ENCODE peak calls at places on chromosomes 3 and 15, in ten cellular contexts. B is mucosa of descending colon, R is cardiac muscle cell, M is HL-60, L is BJ, A is GM10248, O is fibroblast of lung, V is endodermal cell, S is choroid plexus epithelial cell, K is AG04449. G is an unnamed sample.

GRCh38 chr15:59401810-59402569 is 29.3 kb upstream of the MYO1E start:
- DNase-seq in B (no peak), R (no peak), M (no peak), L (no peak), A (no peak), O (no peak), V (no peak), S (no peak), K (no peak), G (no peak)

GRCh38 chr3:167978071-167978470 is 117.7 kb downstream of the GOLIM4 start:
- DNase-seq in B (peak), R (peak), M (no peak), L (no peak), A (no peak), O (no peak), V (no peak), S (no peak), K (no peak), G (no peak)

GRCh38 chr3:133531981-133532380 is 41.5 kb upstream of the CDV3 start:
- DNase-seq in B (no peak), R (peak), M (no peak), L (no peak), A (no peak), O (peak), V (no peak), S (peak), K (peak), G (no peak)

GRCh38 chr3:173395412-173396181 is 1.9 kb upstream of the NLGN1 start:
- DNase-seq in B (peak), R (peak), M (peak), L (peak), A (peak), O (peak), V (peak), S (peak), K (peak), G (peak)

GRCh38 chr3:10321630-10322354 is 880 bp upstream of the SEC13 start:
- DNase-seq in B (no peak), R (no peak), M (no peak), L (no peak), A (no peak), O (no peak), V (no peak), S (no peak), K (no peak), G (no peak)

GRCh38 chr3:10336761-10337160 is 15.8 kb upstream of the SEC13 start:
- DNase-seq in B (no peak), R (no peak), M (no peak), L (no peak), A (no peak), O (no peak), V (no peak), S (no peak), K (no peak), G (no peak)

GRCh38 chr15:101554115-101554915 is 64.8 kb upstream of the PCSK6 start:
- DNase-seq in B (no peak), R (no peak), M (no peak), L (no peak), A (no peak), O (no peak), V (peak), S (peak), K (no peak), G (no peak)

GRCh38 chr3:104977719-104978118 is 389.0 kb upstream of the ALCAM start:
- DNase-seq in B (no peak), R (no peak), M (no peak), L (no peak), A (no peak), O (no peak), V (no peak), S (no peak), K (no peak), G (no peak)

GRCh38 chr3:191484461-191484860 is 23.5 kb downstream of the PYDC2 start:
- DNase-seq in B (no peak), R (no peak), M (no peak), L (no peak), A (no peak), O (no peak), V (no peak), S (no peak), K (no peak), G (no peak)

GRCh38 chr3:52099006-52099405 is 42.6 kb upstream of the DUSP7 start:
- DNase-seq in B (peak), R (no peak), M (no peak), L (no peak), A (no peak), O (no peak), V (no peak), S (no peak), K (no peak), G (no peak)

GRCh38 chr3:64340636-64341240 is 115.5 kb upstream of the PRICKLE2 start:
- DNase-seq in B (no peak), R (peak), M (no peak), L (no peak), A (no peak), O (peak), V (peak), S (peak), K (peak), G (no peak)

GRCh38 chr3:122941233-122942206 is 86.0 kb downstream of the SEMA5B start:
- DNase-seq in B (no peak), R (no peak), M (peak), L (no peak), A (no peak), O (no peak), V (no peak), S (peak), K (no peak), G (no peak)

GRCh38 chr15:85443593-85444328 is 63.4 kb downstream of the AKAP13 start:
- DNase-seq in B (no peak), R (peak), M (no peak), L (no peak), A (no peak), O (peak), V (peak), S (peak), K (no peak), G (no peak)

GRCh38 chr3:9883676-9884554 is 3.9 kb upstream of the CIDEC start:
- DNase-seq in B (no peak), R (peak), M (no peak), L (peak), A (no peak), O (peak), V (no peak), S (peak), K (no peak), G (no peak)

GRCh38 chr15:79179108-79179561 is 88.6 kb upstream of the RASGRF1 start:
- DNase-seq in B (no peak), R (peak), M (no peak), L (no peak), A (no peak), O (peak), V (peak), S (peak), K (no peak), G (no peak)

GRCh38 chr3:40523781-40524180 is 979 bp upstream of the ZNF621 start:
- DNase-seq in B (no peak), R (no peak), M (no peak), L (no peak), A (no peak), O (no peak), V (no peak), S (no peak), K (no peak), G (no peak)

GRCh38 chr15:41870689-41871081 is 23.2 kb downstream of the SPTBN5 start:
- DNase-seq in B (no peak), R (peak), M (no peak), L (no peak), A (no peak), O (peak), V (no peak), S (peak), K (no peak), G (no peak)

GRCh38 chr3:133832802-133833144 is 27.2 kb downstream of the SRPRB start:
- DNase-seq in B (no peak), R (no peak), M (no peak), L (no peak), A (no peak), O (no peak), V (no peak), S (no peak), K (no peak), G (no peak)

GRCh38 chr15:43974852-43975251 is 148.1 kb downstream of the WDR76 start:
- DNase-seq in B (no peak), R (no peak), M (no peak), L (no peak), A (peak), O (no peak), V (no peak), S (no peak), K (no peak), G (no peak)

GRCh38 chr15:29840054-29840453 is 17.8 kb upstream of the TJP1 start:
- DNase-seq in B (no peak), R (no peak), M (no peak), L (no peak), A (no peak), O (no peak), V (no peak), S (no peak), K (no peak), G (no peak)

GRCh38 chr3:141486416-141486734 is 452 bp upstream of the RASA2 start:
- DNase-seq in B (no peak), R (no peak), M (no peak), L (peak), A (no peak), O (no peak), V (no peak), S (no peak), K (no peak), G (no peak)

GRCh38 chr3:15556512-15556911 is 35.0 kb upstream of the COLQ start:
- DNase-seq in B (no peak), R (no peak), M (no peak), L (no peak), A (peak), O (no peak), V (no peak), S (no peak), K (no peak), G (no peak)

GRCh38 chr3:15562560-15562959 is 38.8 kb downstream of the HACL1 start:
- DNase-seq in B (no peak), R (no peak), M (no peak), L (no peak), A (no peak), O (no peak), V (no peak), S (no peak), K (no peak), G (no peak)

GRCh38 chr3:15558581-15558980 is 37.1 kb upstream of the COLQ start:
- DNase-seq in B (no peak), R (no peak), M (no peak), L (no peak), A (no peak), O (no peak), V (no peak), S (no peak), K (no peak), G (no peak)

GRCh38 chr3:15553749-15554148 is 32.2 kb upstream of the COLQ start:
- DNase-seq in B (no peak), R (no peak), M (no peak), L (no peak), A (no peak), O (no peak), V (no peak), S (no peak), K (no peak), G (no peak)

GRCh38 chr3:15557511-15557946 is 36.0 kb upstream of the COLQ start:
- DNase-seq in B (peak), R (peak), M (peak), L (peak), A (peak), O (peak), V (peak), S (peak), K (peak), G (peak)
- TF ChIP-seq CTCF in B (peak), R (peak), M (peak), L (peak), A (peak), O (peak), V (peak), S (peak), K (peak), G (peak)

DNA sequence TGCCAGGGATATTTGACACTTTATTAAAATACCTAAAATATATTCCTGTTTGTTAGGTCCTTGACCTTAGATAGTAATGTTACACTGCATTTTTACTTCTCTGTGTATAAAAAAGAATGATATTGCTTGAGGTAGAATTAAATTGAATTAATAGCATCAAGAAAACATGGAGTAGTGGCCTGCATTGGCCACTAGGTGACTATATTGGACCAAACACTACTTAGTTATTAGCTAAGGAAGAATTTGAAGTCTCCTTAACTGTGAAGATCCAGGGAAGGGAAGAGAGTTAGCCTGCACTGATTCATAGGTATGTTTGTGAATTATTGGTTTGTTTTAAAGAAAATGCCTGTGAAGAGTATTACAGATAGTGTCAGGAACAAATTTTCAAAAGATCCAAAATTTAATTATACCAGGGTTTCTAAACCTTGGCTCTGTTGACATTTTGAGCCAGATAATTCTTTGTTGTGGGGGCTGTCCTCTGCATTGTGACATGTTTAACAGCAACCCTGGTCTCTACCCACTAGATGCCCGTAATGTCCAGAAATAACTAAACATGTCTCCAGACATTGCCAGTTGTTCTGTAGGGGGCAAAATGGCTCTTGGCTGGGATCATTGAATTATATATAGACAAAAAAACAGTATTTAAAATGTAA is 103.6 kb upstream of the THSD4 start:
- DNase-seq in B (no peak), R (peak), M (no peak), L (peak), A (no peak), O (peak), V (peak), S (peak), K (peak), G (no peak)
- TF ChIP-seq CTCF in B (no peak), R (peak), M (peak), L (peak), A (peak), O (peak), V (peak), S (peak), K (peak), G (peak)

DNA sequence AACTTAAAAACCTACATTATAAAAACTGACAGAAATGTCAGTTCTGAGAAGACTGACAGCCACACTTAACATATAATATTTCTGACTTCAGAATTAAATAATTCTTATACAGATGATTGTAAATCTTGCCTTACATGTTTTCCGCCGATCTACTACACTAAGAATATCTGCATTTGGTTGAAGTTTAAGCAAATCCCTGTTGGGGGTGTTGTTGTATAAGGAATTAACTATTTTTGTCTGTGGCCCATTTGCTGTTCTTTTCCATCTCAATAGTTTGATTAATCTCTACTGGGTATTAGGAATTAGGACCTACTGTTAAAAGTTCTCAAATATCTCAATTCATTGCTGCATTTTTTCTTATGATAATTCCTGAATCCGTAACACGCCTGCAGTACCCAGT is 838.3 kb upstream of the ROBO1 start:
- DNase-seq in B (no peak), R (no peak), M (no peak), L (no peak), A (no peak), O (no peak), V (no peak), S (peak), K (no peak), G (no peak)
- TF ChIP-seq CTCF in B (no peak), R (no peak), M (no peak), L (no peak), A (no peak), O (no peak), V (peak), S (no peak), K (no peak), G (peak)

GRCh38 chr3:155382396-155383042 is 89.0 kb upstream of the STRIT1 start:
- DNase-seq in B (peak), R (peak), M (peak), L (no peak), A (peak), O (peak), V (peak), S (peak), K (no peak), G (peak)
- TF ChIP-seq CTCF in B (no peak), R (peak), M (peak), L (peak), A (peak), O (peak), V (peak), S (peak), K (peak), G (peak)

GRCh38 chr15:73695773-73696640 is 11.8 kb downstream of the CD276 start:
- DNase-seq in B (no peak), R (no peak), M (no peak), L (no peak), A (no peak), O (no peak), V (no peak), S (no peak), K (no peak), G (no peak)

GRCh38 chr15:73694419-73694818 is 10.2 kb downstream of the CD276 start:
- DNase-seq in B (no peak), R (no peak), M (no peak), L (no peak), A (no peak), O (peak), V (no peak), S (peak), K (no peak), G (no peak)

GRCh38 chr15:73688455-73688854 is 4.3 kb downstream of the CD276 start:
- DNase-seq in B (no peak), R (peak), M (no peak), L (no peak), A (no peak), O (no peak), V (peak), S (peak), K (no peak), G (no peak)

GRCh38 chr15:73686781-73687256 is 2.6 kb downstream of the CD276 start:
- DNase-seq in B (no peak), R (peak), M (no peak), L (no peak), A (no peak), O (peak), V (peak), S (peak), K (no peak), G (no peak)

DNA sequence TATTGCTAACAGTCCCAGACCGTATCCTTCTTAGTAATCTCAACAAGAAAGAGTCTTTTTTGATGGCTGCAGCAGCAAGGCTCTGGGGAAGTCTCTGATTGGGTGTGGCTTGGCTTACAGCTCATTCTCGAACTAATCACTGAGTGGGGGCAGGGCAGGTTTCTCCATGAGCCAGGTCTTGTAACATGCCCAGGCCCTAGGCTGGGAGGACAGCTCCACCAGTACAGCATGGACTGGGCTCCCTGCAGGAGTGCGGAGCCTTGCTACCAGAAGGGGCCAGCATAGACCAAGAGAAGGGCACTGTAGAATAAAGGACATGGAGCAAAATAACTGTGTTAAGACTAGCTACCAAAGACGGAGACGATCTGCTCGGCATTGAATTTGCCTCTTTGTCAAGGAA is 7.2 kb downstream of the CD276 start:
- DNase-seq in B (no peak), R (peak), M (no peak), L (no peak), A (no peak), O (peak), V (peak), S (peak), K (no peak), G (no peak)
- TF ChIP-seq CTCF in B (no peak), R (peak), M (no peak), L (no peak), A (no peak), O (peak), V (peak), S (peak), K (no peak), G (no peak)

GRCh38 chr3:14988988-14989394 is 41.6 kb downstream of the NR2C2 start:
- DNase-seq in B (no peak), R (no peak), M (peak), L (no peak), A (peak), O (no peak), V (peak), S (no peak), K (no peak), G (no peak)
- TF ChIP-seq CTCF in B (no peak), R (no peak), M (no peak), L (no peak), A (peak), O (no peak), V (peak), S (no peak), K (no peak), G (no peak)

GRCh38 chr3:164194842-164195241 is 883.5 kb downstream of the SI start:
- DNase-seq in B (no peak), R (no peak), M (no peak), L (no peak), A (no peak), O (no peak), V (no peak), S (no peak), K (no peak), G (no peak)
- TF ChIP-seq CTCF in B (no peak), R (no peak), M (no peak), L (no peak), A (no peak), O (no peak), V (peak), S (no peak), K (no peak), G (no peak)

GRCh38 chr15:88752956-88753355 is 50.3 kb upstream of the ACAN start:
- DNase-seq in B (no peak), R (no peak), M (no peak), L (no peak), A (no peak), O (no peak), V (no peak), S (no peak), K (no peak), G (no peak)
- TF ChIP-seq CTCF in B (no peak), R (no peak), M (no peak), L (no peak), A (no peak), O (no peak), V (no peak), S (no peak), K (no peak), G (no peak)

DNA sequence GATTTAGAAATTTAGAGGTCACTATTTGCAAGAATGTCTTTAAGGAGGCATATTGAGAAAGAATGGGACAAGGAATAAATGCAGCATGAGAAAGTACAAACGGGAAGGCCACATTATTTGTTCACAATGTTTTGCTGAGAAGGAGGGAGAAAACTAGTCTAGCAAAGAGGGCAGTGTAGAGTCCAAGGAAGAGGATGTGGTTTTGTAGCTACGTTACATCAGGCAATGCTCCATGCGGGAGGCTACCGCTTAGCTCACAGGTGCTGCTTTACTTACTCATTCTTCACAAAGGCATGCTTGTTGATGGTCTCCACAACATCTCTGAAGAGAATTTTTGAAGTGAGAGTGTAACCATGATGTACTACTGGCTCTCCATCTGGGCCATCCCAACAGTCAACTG is 191.1 kb downstream of the PLCH1 start:
- DNase-seq in B (no peak), R (no peak), M (peak), L (no peak), A (peak), O (no peak), V (no peak), S (no peak), K (no peak), G (no peak)
- TF ChIP-seq CTCF in B (no peak), R (no peak), M (no peak), L (no peak), A (no peak), O (no peak), V (no peak), S (no peak), K (no peak), G (no peak)